ENCODE peak calls at places on chromosomes 11 and 22, in five cellular contexts. Y is H7, Q is hepatic stellate cell, P is GM23338, I is HL-60. E is an unnamed sample.

GRCh38 chr11:58629857-58630256 is 7.4 kb downstream of the CNTF start:
- DNase-seq in Y (peak), Q (peak), P (peak), I (no peak), E (peak)

GRCh38 chr11:63829823-63830489 is 9.0 kb upstream of the MARK2 start:
- DNase-seq in Y (peak), Q (peak), P (peak), I (no peak), E (peak)

GRCh38 chr11:117395476-117395875 is 67.8 kb downstream of the CEP164 start:
- DNase-seq in Y (no peak), Q (no peak), P (no peak), I (no peak), E (no peak)

GRCh38 chr11:35009941-35010337 is 93.5 kb downstream of the PDHX start:
- DNase-seq in Y (no peak), Q (no peak), P (no peak), I (no peak), E (no peak)

GRCh38 chr22:20239951-20240773 is 28.0 kb downstream of the RTN4R start:
- DNase-seq in Y (peak), Q (no peak), P (peak), I (no peak), E (no peak)

GRCh38 chr22:29208879-29209623 is 3.4 kb downstream of the EMID1 start:
- DNase-seq in Y (peak), Q (no peak), P (no peak), I (no peak), E (no peak)

GRCh38 chr11:70491696-70492472 is 93.6 kb downstream of the CTTN start:
- DNase-seq in Y (no peak), Q (no peak), P (no peak), I (no peak), E (no peak)

GRCh38 chr11:45556851-45557707 is 108.3 kb downstream of the CHST1 start:
- DNase-seq in Y (no peak), Q (no peak), P (no peak), I (no peak), E (no peak)

GRCh38 chr11:130145328-130145812 is 14.2 kb upstream of the ST14 start:
- DNase-seq in Y (no peak), Q (no peak), P (no peak), I (no peak), E (peak)

GRCh38 chr11:88979641-88980040 is 86.1 kb downstream of the GRM5 start:
- DNase-seq in Y (no peak), Q (peak), P (no peak), I (no peak), E (no peak)

GRCh38 chr22:35367331-35367886 is 13.5 kb upstream of the HMOX1 start:
- DNase-seq in Y (no peak), Q (no peak), P (no peak), I (no peak), E (no peak)

GRCh38 chr11:44205358-44205757 is 104.6 kb downstream of the ALX4 start:
- DNase-seq in Y (no peak), Q (no peak), P (no peak), I (no peak), E (no peak)

E was measured in DMS53.